ENCODE peak calls at places on chromosomes 1 and 21, in four cellular contexts. A is fibroblast of pulmonary artery, M is AG04449, D is thoracic aorta. J is an unnamed sample.

GRCh38 chr1:167529829-167530474 is 11.6 kb upstream of the CD247 start:
- DNase-seq in A (peak; percentile 18), M (peak; percentile 10), D (no peak), J (no peak)

GRCh38 chr1:59737638-59738037 is 77.1 kb upstream of the HOOK1 start:
- DNase-seq in A (no peak), M (no peak), D (no peak), J (no peak)

GRCh38 chr1:200036616-200037270 is 9.2 kb downstream of the NR5A2 start:
- DNase-seq in A (no peak), M (no peak), D (no peak), J (peak; percentile 45)

GRCh38 chr1:3282186-3282585 is 172.3 kb upstream of the ARHGEF16 start:
- DNase-seq in A (no peak), M (no peak), D (no peak), J (no peak)

GRCh38 chr1:212635141-212635601 is 26.6 kb downstream of the ATF3 start:
- DNase-seq in A (peak; percentile 54), M (peak; percentile 71), D (no peak), J (no peak)

GRCh38 chr21:21195417-21195816 is 197.2 kb downstream of the NCAM2 start:
- DNase-seq in A (no peak), M (no peak), D (no peak), J (no peak)

GRCh38 chr1:197800379-197801110 is 25.3 kb upstream of the DENND1B start:
- DNase-seq in A (no peak), M (no peak), D (no peak), J (no peak)

GRCh38 chr1:228770779-228771223 is 35.5 kb downstream of the RHOU start:
- DNase-seq in A (no peak), M (no peak), D (no peak), J (no peak)

GRCh38 chr1:33615546-33615945 is 143.1 kb downstream of the ZSCAN20 start:
- DNase-seq in A (no peak), M (no peak), D (no peak), J (no peak)

GRCh38 chr1:36703526-36704208 is 221.0 kb upstream of the CSF3R start:
- DNase-seq in A (peak; percentile 65), M (no peak), D (no peak), J (peak; percentile 90)

GRCh38 chr1:82625562-82625961 is 824.8 kb downstream of the ADGRL2 start:
- DNase-seq in A (no peak), M (no peak), D (no peak), J (no peak)

GRCh38 chr21:22554690-22555316 is 1556.6 kb downstream of the NCAM2 start:
- DNase-seq in A (no peak), M (no peak), D (no peak), J (no peak)

GRCh38 chr1:192766009-192766625 is 42.7 kb upstream of the RGS2 start:
- DNase-seq in A (peak; percentile 31), M (no peak), D (no peak), J (no peak)

GRCh38 chr1:37944091-37944763 is 2.6 kb downstream of the INPP5B start:
- DNase-seq in A (no peak), M (no peak), D (no peak), J (no peak)

GRCh38 chr1:194341587-194341986 is 1155.2 kb upstream of the B3GALT2 start:
- DNase-seq in A (no peak), M (no peak), D (no peak), J (no peak)

GRCh38 chr1:247415423-247416361 is at the start of gene NLRP3:
- DNase-seq in A (no peak), M (no peak), D (no peak), J (no peak)

GRCh38 chr1:98051065-98051675 is 130.3 kb upstream of the DPYD start:
- DNase-seq in A (peak; percentile 87), M (no peak), D (no peak), J (peak; percentile 82)

GRCh38 chr1:53412285-53413174 is 46.7 kb upstream of the DMRTB1 start:
- DNase-seq in A (no peak), M (no peak), D (no peak), J (no peak)

GRCh38 chr1:42680045-42680444 is 2.2 kb upstream of the YBX1 start:
- DNase-seq in A (no peak), M (no peak), D (no peak), J (no peak)

GRCh38 chr1:19477284-19478240 is 7.8 kb downstream of the CAPZB start:
- DNase-seq in A (no peak), M (no peak), D (no peak), J (no peak)

GRCh38 chr1:213135572-213135971 is 84.5 kb downstream of the RPS6KC1 start:
- DNase-seq in A (peak; percentile 44), M (no peak), D (no peak), J (no peak)

GRCh38 chr1:115337633-115338456 is at the start of gene NGF:
- DNase-seq in A (peak; percentile 55), M (no peak), D (no peak), J (peak; percentile 86)

GRCh38 chr1:119310301-119310700 is 58.3 kb upstream of the HAO2 start:
- DNase-seq in A (no peak), M (no peak), D (no peak), J (no peak)

GRCh38 chr1:203147376-203147775 is 19.9 kb downstream of the ADORA1 start:
- DNase-seq in A (no peak), M (no peak), D (no peak), J (no peak)

GRCh38 chr21:46130721-46131720 is 24.4 kb downstream of the FTCD start:
- DNase-seq in A (no peak), M (no peak), D (no peak), J (no peak)

GRCh38 chr1:47703981-47704596 is 266.2 kb downstream of the FOXD2 start:
- DNase-seq in A (peak; percentile 25), M (no peak), D (no peak), J (no peak)

GRCh38 chr1:84272401-84272800 is 29.1 kb upstream of the SAMD13 start:
- DNase-seq in A (no peak), M (no peak), D (no peak), J (no peak)

GRCh38 chr1:246503341-246503740 is 3.7 kb downstream of the SMYD3 start:
- DNase-seq in A (no peak), M (no peak), D (no peak), J (no peak)

GRCh38 chr1:160083968-160084770 is 2.8 kb downstream of the KCNJ9 start:
- DNase-seq in A (peak; percentile 34), M (no peak), D (no peak), J (peak; percentile 78)

GRCh38 chr1:148318900-148319242 is 164.2 kb downstream of the PPIAL4G start:
- DNase-seq in A (no peak), M (no peak), D (no peak), J (no peak)
- H3K4me3 ChIP-seq in A (no peak overlapping the region), M (no peak overlapping the region), D (peak overlapping the region; percentile 58), J (peak overlapping the region; percentile 33)

DNA sequence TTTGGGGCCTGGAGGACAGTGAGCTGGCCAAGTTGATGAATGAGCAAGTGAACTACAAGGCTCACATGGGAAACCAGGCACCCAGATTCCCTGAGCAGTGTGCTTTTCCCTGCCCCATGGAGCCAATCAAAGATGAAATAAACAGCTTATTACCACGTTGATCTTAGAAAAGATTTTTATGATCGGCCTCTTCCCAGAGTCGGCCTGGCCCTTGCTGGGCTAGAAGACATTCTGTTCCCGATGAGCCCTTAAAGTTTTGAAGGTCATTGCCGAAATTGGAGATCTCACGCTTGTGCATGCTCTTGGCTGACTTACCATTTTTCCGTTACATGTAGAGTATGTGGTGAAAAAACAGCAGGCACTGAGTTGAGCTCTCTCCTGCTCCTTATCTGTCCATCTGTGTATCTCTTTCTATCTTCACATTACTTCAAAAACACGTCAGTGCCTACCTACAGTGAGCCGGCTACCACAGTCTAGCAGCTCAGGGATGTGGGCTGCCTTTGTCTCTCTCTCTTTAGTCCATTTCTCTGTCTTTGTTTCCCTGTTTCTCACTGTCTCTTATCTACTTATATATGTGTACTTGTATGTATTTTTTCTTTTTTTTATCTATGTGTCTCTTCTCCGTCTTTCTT is 248.8 kb upstream of the USP24 start:
- DNase-seq in A (no peak), M (no peak), D (no peak), J (no peak)
- H3K4me3 ChIP-seq in A (no peak overlapping the region), M (no peak overlapping the region), D (no peak overlapping the region), J (no peak overlapping the region)

GRCh38 chr1:155134322-155134721 is 1.3 kb upstream of the SLC50A1 start:
- DNase-seq in A (no peak), M (no peak), D (no peak), J (no peak)
- H3K4me3 ChIP-seq in A (no peak overlapping the region), M (no peak overlapping the region), D (peak overlapping the region; percentile 72), J (peak overlapping the region; percentile 66)

GRCh38 chr1:101301446-101301845 is 64.6 kb downstream of the S1PR1 start:
- DNase-seq in A (no peak), M (no peak), D (no peak), J (no peak)

GRCh38 chr1:101299710-101300109 is 62.9 kb downstream of the S1PR1 start:
- DNase-seq in A (no peak), M (no peak), D (no peak), J (no peak)

GRCh38 chr1:101299166-101299565 is 62.3 kb downstream of the S1PR1 start:
- DNase-seq in A (no peak), M (no peak), D (no peak), J (no peak)

GRCh38 chr1:101300916-101301315 is 64.1 kb downstream of the S1PR1 start:
- DNase-seq in A (peak; percentile 46), M (no peak), D (no peak), J (no peak)

DNA sequence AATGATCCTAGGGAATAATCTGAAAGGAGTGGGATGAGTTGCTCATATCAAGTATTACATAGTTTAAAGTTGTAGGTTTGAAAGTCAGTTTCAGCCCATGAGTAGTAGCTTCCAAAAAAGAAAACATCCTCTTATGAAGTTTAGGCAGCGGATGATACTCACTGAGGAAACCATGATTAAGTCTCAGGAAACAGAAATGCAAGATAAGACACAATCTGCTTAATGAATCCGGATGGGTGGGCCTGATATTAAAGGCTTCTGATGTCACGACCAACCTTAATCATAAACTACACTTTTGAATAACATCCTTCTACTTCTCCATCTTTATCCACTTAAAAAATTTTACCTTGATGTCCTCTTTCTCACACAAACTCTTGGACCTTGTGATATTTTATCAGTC is 61.8 kb downstream of the S1PR1 start:
- DNase-seq in A (no peak), M (no peak), D (no peak), J (no peak)
- H3K4me3 ChIP-seq in A (no peak overlapping the region), M (no peak overlapping the region), D (no peak overlapping the region), J (no peak overlapping the region)

DNA sequence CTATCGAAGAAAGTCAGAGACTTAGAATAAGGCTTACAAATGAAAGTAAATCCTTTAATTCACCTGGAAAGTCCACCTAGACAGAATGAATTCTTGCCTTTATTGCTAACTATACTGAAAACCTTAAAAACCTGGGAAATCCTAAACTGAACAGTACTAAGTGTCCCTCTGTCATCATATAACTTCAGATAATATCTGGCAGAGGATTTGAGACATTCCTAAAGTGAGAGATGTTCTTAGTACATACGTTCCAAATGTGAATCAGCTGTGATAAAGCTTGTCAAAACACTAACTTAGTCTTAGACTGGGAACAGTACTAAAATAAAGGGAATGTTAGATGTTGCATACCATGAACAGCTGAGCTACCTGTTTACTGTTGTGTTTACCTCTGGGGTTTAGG is 121.7 kb downstream of the TNFSF18 start:
- DNase-seq in A (peak; percentile 55), M (no peak), D (no peak), J (no peak)
- H3K4me3 ChIP-seq in A (no peak overlapping the region), M (no peak overlapping the region), D (no peak overlapping the region), J (no peak overlapping the region)

J was measured in neural progenitor cell.